ENCODE peak calls at places on chromosome 22, in eight cellular contexts. H, K, W, M, G, Y, U and T are unnamed samples.

GRCh38 chr22:17201285-17201945 is 17.8 kb downstream of the ADA2 start:
- DNase-seq in K (no peak), U (no peak), H (no peak), W (peak; percentile 18), G (peak; percentile 59), M (no peak), Y (peak; percentile 29), T (no peak)

GRCh38 chr22:39658367-39658766 is 87.8 kb downstream of the CACNA1I start:
- DNase-seq in M (no peak), U (no peak), Y (no peak), K (no peak), G (no peak), H (no peak), W (no peak), T (no peak)

GRCh38 chr22:40294696-40295095 is 51.6 kb upstream of the ADSL start:
- DNase-seq in H (no peak), K (no peak), U (no peak), Y (no peak), M (no peak), G (no peak), W (no peak), T (no peak)

GRCh38 chr22:32752868-32753520 is 48.5 kb upstream of the TIMP3 start:
- DNase-seq in K (no peak), Y (peak; percentile 67), G (peak; percentile 79), M (no peak), U (no peak), W (peak; percentile 86), H (no peak), T (peak; percentile 40)

GRCh38 chr22:23408321-23408720 is 171.8 kb downstream of the IGLL1 start:
- DNase-seq in W (no peak), G (no peak), K (no peak), Y (no peak), U (no peak), H (no peak), M (no peak), T (no peak)

GRCh38 chr22:49303061-49303735 is 524.5 kb downstream of the BRD1 start:
- DNase-seq in W (no peak), K (no peak), U (peak; percentile 16), M (no peak), Y (no peak), H (no peak), G (no peak), T (no peak)

GRCh38 chr22:24772493-24773220 is 1.9 kb downstream of the PIWIL3 start:
- DNase-seq in Y (peak; percentile 79), G (peak; percentile 62), M (peak; percentile 53), W (peak; percentile 54), K (no peak), H (no peak), U (no peak), T (no peak)

GRCh38 chr22:19055801-19056200 is 66.4 kb downstream of the DGCR2 start:
- DNase-seq in G (no peak), W (no peak), Y (no peak), H (no peak), M (no peak), K (no peak), U (no peak), T (no peak)

GRCh38 chr22:21020802-21021429 is 6.0 kb downstream of the P2RX6 start:
- DNase-seq in U (no peak), H (peak; percentile 60), M (no peak), W (no peak), K (no peak), Y (no peak), G (peak; percentile 33), T (peak; percentile 75)

GRCh38 chr22:17706451-17706900 is 67.8 kb downstream of the BID start:
- DNase-seq in G (peak; percentile 99), H (peak; percentile 53), K (peak; percentile 42), Y (peak; percentile 94), W (peak; percentile 93), U (no peak), M (peak; percentile 6), T (peak; percentile 61)

GRCh38 chr22:19632671-19633148 is 81.6 kb upstream of the SEPTIN5 start:
- DNase-seq in Y (no peak), M (no peak), H (no peak), K (no peak), U (peak; percentile 22), W (no peak), G (no peak), T (no peak)

GRCh38 chr22:19626042-19626560 is 88.2 kb upstream of the SEPTIN5 start:
- DNase-seq in M (no peak), U (peak; percentile 2), H (no peak), G (no peak), W (no peak), Y (no peak), K (no peak), T (no peak)

GRCh38 chr22:21573293-21573734 is 5.8 kb downstream of the UBE2L3 start:
- DNase-seq in U (no peak), W (no peak), M (no peak), Y (no peak), K (no peak), G (no peak), H (no peak), T (no peak)

GRCh38 chr22:33166206-33166605 is 108.0 kb upstream of the SYN3 start:
- DNase-seq in G (no peak), K (no peak), W (no peak), Y (no peak), M (no peak), H (no peak), U (no peak), T (no peak)

GRCh38 chr22:33919591-33920501 is at the start of gene LARGE1:
- DNase-seq in U (peak; percentile 38), K (peak; percentile 72), Y (peak; percentile 31), H (peak; percentile 43), W (peak; percentile 20), M (peak; percentile 46), G (peak; percentile 27), T (peak; percentile 54)

GRCh38 chr22:40588726-40589125 is 47.8 kb downstream of the MRTFA start:
- DNase-seq in Y (peak; percentile 83), W (peak; percentile 70), K (no peak), U (no peak), M (no peak), H (no peak), G (peak; percentile 90), T (no peak)

DNA sequence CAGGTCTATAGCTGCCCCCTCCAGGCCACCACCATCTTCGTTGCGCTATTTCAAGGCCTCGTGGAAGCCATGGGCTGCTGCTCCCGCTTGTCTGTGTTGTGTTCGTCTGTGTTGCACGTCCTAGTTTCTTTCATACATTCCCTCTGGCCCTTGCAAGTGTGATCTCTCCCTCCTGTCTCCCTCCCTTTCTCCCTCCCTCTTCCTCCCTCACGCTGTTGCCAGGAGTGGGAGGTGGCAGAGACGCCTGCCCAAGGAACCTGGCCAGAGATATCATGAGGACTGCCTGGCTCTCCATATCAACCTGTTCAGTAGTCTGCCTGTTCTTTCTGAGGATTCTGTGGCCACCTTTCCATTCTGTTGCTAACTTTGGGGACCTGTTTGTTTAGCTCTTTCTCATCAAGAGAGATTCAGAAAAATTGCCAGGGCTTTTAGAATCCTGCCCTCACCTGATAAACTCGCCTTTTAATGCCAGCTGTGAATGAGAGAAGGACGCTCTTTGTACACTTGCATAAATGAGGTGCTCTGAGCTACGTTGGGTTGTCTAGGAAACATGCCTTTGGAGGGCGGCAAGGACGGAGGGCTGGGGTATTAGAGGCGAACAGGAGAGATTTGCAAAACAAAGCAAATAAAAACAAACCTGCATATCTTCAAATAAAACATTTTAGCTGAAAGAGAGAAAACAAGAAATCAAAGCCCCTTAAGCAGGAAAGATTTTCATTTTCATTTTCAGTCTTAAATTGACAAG is 185.2 kb downstream of the TBC1D22A start:
- DNase-seq in K (no peak), Y (no peak), M (no peak), G (no peak), H (no peak), U (no peak), W (no peak), T (no peak)
- TF ChIP-seq CTCF in K (no peak), Y (no peak), M (no peak), G (no peak), H (no peak), U (no peak), W (no peak), T (no peak)

DNA sequence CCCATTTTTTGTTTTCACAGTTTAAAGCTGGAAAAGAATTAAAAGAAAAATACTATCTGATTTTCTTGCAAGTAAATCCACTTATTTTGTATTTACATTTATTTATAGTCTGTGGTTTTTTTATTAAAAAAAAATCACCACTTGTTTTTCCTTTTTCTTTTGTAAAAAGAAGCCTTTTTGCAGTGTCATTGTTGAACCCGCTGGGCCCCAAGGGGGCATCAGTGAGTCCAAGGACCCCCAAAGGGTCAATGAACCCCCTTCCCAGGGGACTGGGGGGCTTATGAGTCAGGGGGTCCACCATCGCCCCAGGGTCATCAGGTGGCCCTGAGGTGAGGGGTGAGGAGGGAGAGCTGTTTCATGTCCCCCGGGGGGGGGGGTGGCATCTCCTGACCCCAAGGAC is 34.0 kb upstream of the EIF3D start:
- DNase-seq in M (no peak), G (no peak), Y (no peak), U (no peak), W (no peak), H (no peak), K (no peak), T (no peak)
- TF ChIP-seq CTCF in M (no peak), G (peak; percentile 8), Y (no peak), U (no peak), W (no peak), H (no peak), K (no peak), T (no peak)

GRCh38 chr22:35328472-35328885 is 28.8 kb downstream of the TOM1 start:
- DNase-seq in H (no peak), W (no peak), U (no peak), M (no peak), G (no peak), K (no peak), Y (no peak), T (no peak)
- TF ChIP-seq CTCF in H (no peak), W (no peak), U (no peak), M (no peak), G (no peak), K (no peak), Y (no peak), T (no peak)

GRCh38 chr22:37733625-37734401 is 37.0 kb downstream of the TRIOBP start:
- DNase-seq in U (no peak), K (peak; percentile 74), H (no peak), Y (no peak), G (no peak), M (no peak), W (no peak), T (no peak)

GRCh38 chr22:37732699-37733607 is 36.1 kb downstream of the TRIOBP start:
- DNase-seq in K (no peak), W (no peak), H (no peak), G (no peak), U (no peak), Y (no peak), M (no peak), T (no peak)

GRCh38 chr22:37734402-37734700 is 37.5 kb downstream of the TRIOBP start:
- DNase-seq in U (no peak), G (no peak), K (no peak), W (no peak), Y (no peak), M (no peak), H (no peak), T (no peak)

GRCh38 chr22:37735054-37735453 is 38.2 kb downstream of the TRIOBP start:
- DNase-seq in H (no peak), W (no peak), G (no peak), M (peak; percentile 67), Y (no peak), U (peak; percentile 44), K (peak; percentile 72), T (no peak)

GRCh38 chr22:37731804-37732471 is 35.1 kb downstream of the TRIOBP start:
- DNase-seq in M (no peak), H (peak; percentile 53), K (no peak), U (no peak), G (no peak), W (no peak), Y (no peak), T (no peak)
- TF ChIP-seq CTCF in M (no peak), H (no peak), K (no peak), U (no peak), G (peak; percentile 34), W (no peak), Y (peak; percentile 9), T (peak; percentile 19)

GRCh38 chr22:43922123-43922522 is 1.5 kb upstream of the PNPLA3 start:
- DNase-seq in U (no peak), K (no peak), H (no peak), M (no peak), Y (no peak), W (no peak), G (no peak), T (no peak)
- TF ChIP-seq CTCF in U (no peak), K (no peak), H (no peak), M (peak; percentile 18), Y (peak; percentile 7), W (no peak), G (peak; percentile 25), T (no peak)